ENCODE peak calls at places on chromosome 14, in seven cellular contexts. K is HuH-7; C is omental fat pad; D is RPMI7951; W is ELF-1; Y is CD4-positive, alpha-beta memory T cell; G is mesothelial cell of epicardium. F is an unnamed sample.

GRCh38 chr14:33707751-33708150 is 243.1 kb downstream of the EGLN3 start:
- DNase-seq in Y (no peak), D (no peak), C (no peak), W (no peak), G (no peak), K (no peak), F (no peak)

GRCh38 chr14:74510211-74510931 is 16.8 kb downstream of the ISCA2 start:
- DNase-seq in D (peak), G (no peak), K (no peak), Y (no peak), C (no peak), W (peak), F (no peak)

GRCh38 chr14:96001866-96002510 is 37.2 kb upstream of the C14orf132 start:
- DNase-seq in D (peak), C (no peak), Y (no peak), W (peak), G (no peak), K (no peak), F (no peak)

GRCh38 chr14:100533647-100534485 is 53.4 kb downstream of the BEGAIN start:
- DNase-seq in W (peak), Y (no peak), D (peak), G (peak), C (peak), K (peak), F (no peak)

GRCh38 chr14:104353921-104354701 is 215.7 kb downstream of the KIF26A start:
- DNase-seq in G (peak), K (no peak), Y (no peak), D (no peak), C (no peak), W (no peak), F (no peak)

GRCh38 chr14:90419200-90419599 is 22.4 kb downstream of the CALM1 start:
- DNase-seq in D (peak), K (no peak), W (no peak), C (peak), G (no peak), Y (no peak), F (no peak)

GRCh38 chr14:76924363-76925151 is 98.3 kb downstream of the LRRC74A start:
- DNase-seq in G (no peak), W (peak), D (no peak), C (no peak), K (no peak), Y (peak), F (no peak)

GRCh38 chr14:75295491-75296338 is 17.1 kb downstream of the FOS start:
- DNase-seq in Y (peak), W (peak), G (peak), C (peak), K (no peak), D (peak), F (peak)

GRCh38 chr14:55847766-55848165 is 267.8 kb downstream of the KTN1 start:
- DNase-seq in G (no peak), C (no peak), K (no peak), Y (no peak), W (no peak), D (peak), F (no peak)

GRCh38 chr14:33987565-33988080 is 36.7 kb upstream of the EGLN3 start:
- DNase-seq in C (no peak), W (no peak), Y (no peak), K (peak), G (no peak), D (no peak), F (no peak)

GRCh38 chr14:105315211-105315721 is 718 bp downstream of the PACS2 start:
- DNase-seq in D (no peak), W (no peak), K (no peak), C (no peak), Y (peak), G (peak), F (peak)

GRCh38 chr14:60722836-60723217 is 1.3 kb downstream of the SIX4 start:
- DNase-seq in D (no peak), G (peak), W (no peak), K (peak), C (no peak), Y (no peak), F (peak)

GRCh38 chr14:74048291-74048690 is 29.1 kb downstream of the BBOF1 start:
- DNase-seq in C (no peak), G (no peak), Y (no peak), K (peak), D (no peak), W (peak), F (no peak)

GRCh38 chr14:100332797-100333196 is 9.7 kb downstream of the SLC25A47 start:
- DNase-seq in C (no peak), Y (no peak), G (no peak), W (no peak), K (no peak), D (no peak), F (no peak)

GRCh38 chr14:20454359-20454644 is 310 bp downstream of the OSGEP start:
- DNase-seq in W (no peak), Y (peak), D (no peak), C (peak), G (no peak), K (peak), F (no peak)

GRCh38 chr14:33464563-33464962 is 486.3 kb downstream of the EGLN3 start:
- DNase-seq in K (no peak), C (no peak), G (no peak), D (no peak), W (no peak), Y (no peak), F (no peak)

GRCh38 chr14:104161601-104162367 is 23.4 kb downstream of the KIF26A start:
- DNase-seq in C (no peak), W (no peak), Y (no peak), K (no peak), D (no peak), G (no peak), F (no peak)

GRCh38 chr14:60815371-60815770 is 80.8 kb downstream of the MNAT1 start:
- DNase-seq in W (no peak), G (no peak), C (no peak), D (no peak), K (peak), Y (no peak), F (no peak)

GRCh38 chr14:64060648-64061096 is 207.9 kb downstream of the SYNE2 start:
- DNase-seq in Y (no peak), C (no peak), K (peak), D (peak), G (no peak), W (peak), F (peak)

GRCh38 chr14:100329233-100330006 is 6.3 kb downstream of the SLC25A47 start:
- DNase-seq in G (no peak), K (no peak), W (no peak), Y (no peak), C (no peak), D (no peak), F (no peak)

GRCh38 chr14:77459072-77459723 is 1.3 kb downstream of the AHSA1 start:
- DNase-seq in Y (peak), C (peak), D (peak), G (no peak), W (peak), K (peak), F (no peak)

GRCh38 chr14:96168581-96168980 is 36.1 kb upstream of the BDKRB2 start:
- DNase-seq in K (no peak), C (no peak), W (no peak), G (no peak), D (no peak), Y (no peak), F (no peak)

GRCh38 chr14:34981743-34982420 is 910 bp upstream of the SRP54 start:
- DNase-seq in W (no peak), K (no peak), G (no peak), D (peak), Y (no peak), C (no peak), F (peak)

GRCh38 chr14:60092516-60092915 is 793 bp downstream of the PCNX4 start:
- DNase-seq in D (peak), G (no peak), C (no peak), K (peak), W (peak), Y (no peak), F (no peak)

GRCh38 chr14:32085182-32085844 is 8.2 kb downstream of the ARHGAP5 start:
- DNase-seq in Y (no peak), D (no peak), G (no peak), K (no peak), C (no peak), W (no peak), F (no peak)

GRCh38 chr14:77889971-77890442 is 90.1 kb downstream of the ADCK1 start:
- DNase-seq in Y (no peak), C (no peak), G (no peak), D (peak), K (no peak), W (no peak), F (no peak)

GRCh38 chr14:26180221-26180620 is 417.6 kb downstream of the NOVA1 start:
- DNase-seq in K (no peak), C (no peak), W (no peak), D (no peak), Y (no peak), G (no peak), F (no peak)

GRCh38 chr14:50791201-50791600 is 39.8 kb downstream of the NIN start:
- DNase-seq in Y (no peak), W (no peak), G (no peak), K (no peak), D (no peak), C (no peak), F (no peak)

GRCh38 chr14:34436960-34437728 is 24.9 kb downstream of the SPTSSA start:
- DNase-seq in D (no peak), G (no peak), C (no peak), K (no peak), Y (no peak), W (no peak), F (no peak)

GRCh38 chr14:34766060-34766459 is 51.7 kb upstream of the CFL2 start:
- DNase-seq in G (no peak), K (peak), D (no peak), W (no peak), Y (no peak), C (no peak), F (peak)

GRCh38 chr14:67335781-67336180 is 23.8 kb downstream of the ATP6V1D start:
- DNase-seq in Y (peak), G (no peak), C (no peak), D (peak), K (peak), W (no peak), F (no peak)